ENCODE peak calls at places on chromosomes 4 and X, in four cellular contexts. X, O, U and Q are unnamed samples.

GRCh38 chrX:21374163-21374993 is at the start of gene CNKSR2:
- DNase-seq in O (no peak), X (peak), U (peak), Q (no peak)

GRCh38 chr4:1375051-1375721 is 28.2 kb downstream of the UVSSA start:
- DNase-seq in U (peak), X (peak), O (no peak), Q (peak)

GRCh38 chr4:13298655-13299054 is 185.5 kb downstream of the RAB28 start:
- DNase-seq in O (no peak), X (no peak), U (no peak), Q (no peak)

GRCh38 chr4:152063301-152064235 is 302.8 kb upstream of the GATB start:
- DNase-seq in O (no peak), X (no peak), U (no peak), Q (no peak)

GRCh38 chr4:118969359-118969758 is 80.7 kb downstream of the SYNPO2 start:
- DNase-seq in X (peak), U (no peak), O (peak), Q (no peak)

GRCh38 chr4:128653514-128654420 is 155.7 kb upstream of the JADE1 start:
- DNase-seq in U (no peak), X (no peak), O (peak), Q (no peak)

GRCh38 chr4:110099638-110100037 is 98.8 kb downstream of the ELOVL6 start:
- DNase-seq in O (no peak), U (no peak), X (no peak), Q (no peak)

GRCh38 chrX:133183806-133184205 is 34.3 kb downstream of the TFDP3 start:
- DNase-seq in O (no peak), X (no peak), U (no peak), Q (no peak)

GRCh38 chr4:105594094-105595010 is 41.9 kb downstream of the ARHGEF38 start:
- DNase-seq in O (no peak), U (no peak), X (no peak), Q (no peak)

GRCh38 chr4:184450045-184450444 is 24.3 kb downstream of the IRF2 start:
- DNase-seq in U (no peak), O (no peak), X (no peak), Q (no peak)

GRCh38 chr4:120765271-120765985 is 157.1 kb downstream of the PRDM5 start:
- DNase-seq in U (no peak), X (no peak), O (no peak), Q (no peak)

GRCh38 chrX:51496501-51497291 is at the start of gene NUDT11:
- DNase-seq in X (peak), U (peak), O (peak), Q (peak)

GRCh38 chr4:6749340-6750171 is 33.0 kb upstream of the KIAA0232 start:
- DNase-seq in U (peak), O (peak), X (peak), Q (no peak)

GRCh38 chr4:26048962-26049361 is 134.9 kb downstream of the SMIM20 start:
- DNase-seq in U (no peak), O (no peak), X (no peak), Q (no peak)

GRCh38 chr4:52911684-52912294 is 49.7 kb downstream of the RASL11B start:
- DNase-seq in X (peak), O (peak), U (peak), Q (no peak)

GRCh38 chr4:45275862-45276261 is 549.5 kb upstream of the GNPDA2 start:
- DNase-seq in O (no peak), X (no peak), U (no peak), Q (no peak)

GRCh38 chrX:20414781-20415445 is 148.2 kb upstream of the RPS6KA3 start:
- DNase-seq in O (no peak), X (no peak), U (no peak), Q (no peak)

GRCh38 chr4:122854444-122854843 is 27.8 kb downstream of the FGF2 start:
- DNase-seq in U (no peak), X (no peak), O (peak), Q (no peak)

GRCh38 chrX:20718592-20718991 is 451.9 kb upstream of the RPS6KA3 start:
- DNase-seq in X (no peak), O (no peak), U (no peak), Q (no peak)

GRCh38 chr4:3007724-3008123 is 44.4 kb downstream of the GRK4 start:
- DNase-seq in U (no peak), X (no peak), O (no peak), Q (no peak)

GRCh38 chrX:97399400-97399799 is 515.7 kb downstream of the RPA4 start:
- DNase-seq in O (no peak), X (no peak), U (no peak), Q (no peak)

GRCh38 chr4:133146574-133147198 is 2.4 kb upstream of the PCDH10 start:
- DNase-seq in O (no peak), X (peak), U (no peak), Q (no peak)

GRCh38 chr4:133147922-133148689 is 988 bp upstream of the PCDH10 start:
- DNase-seq in U (peak), X (peak), O (no peak), Q (no peak)

GRCh38 chr4:133148690-133149363 is at the start of gene PCDH10:
- DNase-seq in U (peak), O (peak), X (peak), Q (peak)

GRCh38 chr4:133146192-133146573 is 2.9 kb upstream of the PCDH10 start:
- DNase-seq in O (no peak), U (no peak), X (no peak), Q (no peak)

GRCh38 chr4:133147365-133147821 is 1.7 kb upstream of the PCDH10 start:
- DNase-seq in U (no peak), O (no peak), X (peak), Q (no peak)
- H3K4me3 ChIP-seq in U (peak), O (no peak), X (peak), Q (peak)

GRCh38 chr4:41865306-41865980 is 69.8 kb upstream of the TMEM33 start:
- DNase-seq in X (peak), O (no peak), U (peak), Q (no peak)

GRCh38 chr4:41865981-41866798 is 69.0 kb upstream of the TMEM33 start:
- DNase-seq in U (no peak), X (no peak), O (no peak), Q (no peak)

DNA sequence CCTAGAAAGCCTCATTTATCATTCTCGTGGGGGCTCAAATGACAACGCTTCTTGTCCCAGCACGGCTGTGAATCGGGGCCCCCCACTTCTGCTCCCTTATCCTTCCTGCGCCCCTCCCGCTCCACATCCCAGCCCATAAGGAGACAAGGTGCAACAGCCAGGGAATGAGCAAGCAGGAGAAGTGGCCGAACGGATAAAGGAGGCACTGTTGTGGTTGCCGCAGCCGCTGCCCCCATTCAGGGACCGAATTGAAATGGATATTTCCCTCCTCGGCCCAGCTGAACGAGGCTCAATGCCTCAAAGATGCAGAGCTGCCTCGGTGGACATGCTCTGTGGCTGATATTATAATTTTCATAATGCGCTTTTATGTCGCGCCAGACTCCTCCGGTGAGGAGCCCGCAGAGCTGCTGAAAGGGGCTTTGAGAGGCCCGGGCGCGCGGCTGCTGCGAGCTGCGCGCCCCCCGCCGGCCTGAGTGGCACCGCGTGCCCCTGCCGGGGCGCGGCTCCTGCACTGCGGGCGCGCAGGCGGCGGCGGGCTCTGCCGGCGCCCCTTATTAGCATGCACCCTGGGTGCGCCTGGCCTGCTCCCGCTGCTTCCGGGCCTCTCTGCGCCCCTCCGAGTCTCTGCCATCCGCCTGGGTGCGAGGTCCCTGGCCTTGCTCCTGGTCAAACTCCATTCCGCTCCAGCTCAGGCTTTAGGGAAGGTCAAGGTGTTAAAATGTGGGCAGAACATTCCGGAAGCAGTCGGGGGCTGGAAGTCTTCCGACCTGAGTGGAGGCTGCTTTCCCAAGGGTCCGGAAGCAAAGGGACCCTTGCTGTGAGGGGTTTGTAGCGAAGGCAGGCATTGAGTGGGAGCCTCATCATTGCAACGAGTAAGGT is 68.2 kb upstream of the TMEM33 start:
- DNase-seq in O (no peak), X (peak), U (no peak), Q (no peak)
- H3K4me3 ChIP-seq in O (no peak), X (no peak), U (no peak), Q (no peak)

GRCh38 chr4:159787901-159788300 is 685.0 kb downstream of the RAPGEF2 start:
- DNase-seq in X (no peak), U (no peak), O (no peak), Q (no peak)

GRCh38 chr4:159791334-159791733 is 688.5 kb downstream of the RAPGEF2 start:
- DNase-seq in X (no peak), U (no peak), O (no peak), Q (no peak)
- H3K4me3 ChIP-seq in X (no peak), U (no peak), O (no peak), Q (no peak)

GRCh38 chr4:41611881-41612871 is 74.2 kb downstream of the LIMCH1 start:
- DNase-seq in O (peak), U (no peak), X (no peak), Q (no peak)
- H3K4me3 ChIP-seq in O (no peak), U (no peak), X (no peak), Q (no peak)

DNA sequence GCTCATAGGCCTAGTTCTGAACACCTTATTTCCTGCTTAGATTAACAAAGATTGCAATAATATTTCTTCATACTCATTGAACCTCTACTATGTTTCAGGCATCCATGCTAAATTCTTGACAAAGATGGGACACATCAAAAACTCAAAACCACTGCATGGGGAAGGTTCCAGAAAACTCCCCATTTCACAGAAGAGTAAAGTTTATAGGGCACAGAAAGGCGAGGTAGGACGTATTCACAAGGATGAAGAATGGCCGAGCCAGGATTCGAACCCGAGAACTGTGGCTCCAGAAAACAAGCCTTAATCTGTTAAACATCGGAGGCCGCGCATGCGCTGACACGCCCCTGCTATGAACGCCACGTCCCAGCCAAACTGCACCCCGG is 688 bp downstream of the UXT start:
- DNase-seq in O (no peak), U (no peak), X (no peak), Q (no peak)
- H3K4me3 ChIP-seq in O (peak), U (peak), X (peak), Q (peak)

GRCh38 chrX:10615931-10616780 is 4.2 kb downstream of the MID1 start:
- DNase-seq in O (peak), X (no peak), U (no peak), Q (no peak)

GRCh38 chrX:10617186-10617963 is 3.0 kb downstream of the MID1 start:
- DNase-seq in X (no peak), U (no peak), O (no peak), Q (no peak)

GRCh38 chrX:10619311-10620015 is 922 bp downstream of the MID1 start:
- DNase-seq in U (no peak), X (no peak), O (no peak), Q (no peak)

GRCh38 chrX:10618911-10619310 is 1.5 kb downstream of the MID1 start:
- DNase-seq in U (no peak), O (no peak), X (no peak), Q (no peak)

GRCh38 chrX:10617964-10618342 is 2.4 kb downstream of the MID1 start:
- DNase-seq in U (no peak), O (no peak), X (no peak), Q (no peak)
- H3K4me3 ChIP-seq in U (peak), O (no peak), X (no peak), Q (peak)

DNA sequence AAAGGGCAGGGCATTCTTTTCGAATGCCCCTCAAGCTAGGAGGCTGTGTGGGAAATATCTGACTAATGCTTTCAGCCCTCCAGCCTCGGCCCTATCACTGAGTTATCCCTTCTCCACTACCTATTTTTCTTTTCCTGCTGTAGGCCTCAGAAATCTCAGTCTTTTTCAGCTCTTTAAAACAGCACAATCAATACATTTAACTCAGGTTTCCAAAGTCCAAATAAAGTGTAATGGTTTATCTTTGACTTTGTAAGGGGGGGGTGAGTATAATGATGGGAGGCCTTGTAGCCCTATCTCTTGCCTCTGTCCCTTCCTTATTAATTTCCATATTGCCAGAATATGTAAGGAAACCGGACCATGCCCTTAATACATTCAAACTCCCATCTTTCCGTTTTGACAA is 1.6 kb upstream of the WNK3 start:
- DNase-seq in X (no peak), O (no peak), U (no peak), Q (no peak)
- H3K4me3 ChIP-seq in X (peak), O (peak), U (no peak), Q (no peak)

GRCh38 chrX:45083314-45083713 is 117.4 kb downstream of the DIPK2B start:
- DNase-seq in U (no peak), O (no peak), X (no peak), Q (no peak)

GRCh38 chrX:45077748-45078424 is 122.8 kb downstream of the DIPK2B start:
- DNase-seq in X (no peak), O (no peak), U (no peak), Q (no peak)
- H3K4me3 ChIP-seq in X (no peak), O (no peak), U (no peak), Q (no peak)